ENCODE peak calls at places on chromosomes 7 and 10, in six cellular contexts. H is effector memory CD8-positive, alpha-beta T cell; U is mucosa of descending colon; N is NCI-H1417; M is endodermal cell; V is NCI-H1105. L is an unnamed sample.

GRCh38 chr7:110790992-110791391 is 299.9 kb upstream of the LRRN3 start:
- DNase-seq in U (no peak), V (no peak), N (no peak), H (no peak), M (no peak), L (no peak)

GRCh38 chr7:46146454-46147255 is 225.6 kb upstream of the IGFBP3 start:
- DNase-seq in U (no peak), M (no peak), V (no peak), H (no peak), N (no peak), L (no peak)

GRCh38 chr10:31017534-31018361 is 13.9 kb downstream of the ZNF438 start:
- DNase-seq in H (no peak), V (no peak), M (no peak), N (no peak), U (no peak), L (no peak)

GRCh38 chr10:14573666-14574261 is 200.9 kb downstream of the FAM107B start:
- DNase-seq in H (no peak), M (no peak), V (no peak), N (no peak), U (no peak), L (no peak)

GRCh38 chr10:3783313-3783689 is 1.7 kb downstream of the KLF6 start:
- DNase-seq in H (peak; percentile 71), N (peak; percentile 82), U (peak; percentile 68), M (peak; percentile 66), V (peak; percentile 13), L (peak; percentile 38)

GRCh38 chr7:149495785-149496641 is 1.6 kb downstream of the ZNF746 start:
- DNase-seq in H (no peak), U (peak; percentile 65), N (peak; percentile 75), M (no peak), V (peak; percentile 77), L (peak; percentile 59)

GRCh38 chr10:35259769-35260397 is 76.4 kb upstream of the CCNY start:
- DNase-seq in U (no peak), V (no peak), M (no peak), H (no peak), N (no peak), L (no peak)

GRCh38 chr7:47776335-47776734 is 171.9 kb downstream of the PKD1L1 start:
- DNase-seq in M (no peak), V (no peak), N (no peak), H (no peak), U (no peak), L (no peak)

GRCh38 chr7:118918556-118918955 is 694.1 kb downstream of the ANKRD7 start:
- DNase-seq in N (peak; percentile 76), H (no peak), U (no peak), V (peak; percentile 11), M (no peak), L (peak; percentile 42)

GRCh38 chr7:44060948-44061644 is 4.3 kb downstream of the PGAM2 start:
- DNase-seq in H (no peak), U (no peak), N (no peak), V (no peak), M (no peak), L (no peak)

GRCh38 chr10:59708816-59709471 is 706 bp downstream of the SLC16A9 start:
- DNase-seq in U (peak; percentile 65), V (peak; percentile 51), H (no peak), M (peak; percentile 77), N (peak; percentile 37), L (peak; percentile 10)

GRCh38 chr10:63286754-63287264 is 153.7 kb downstream of the NRBF2 start:
- DNase-seq in N (no peak), H (no peak), U (no peak), M (no peak), V (no peak), L (no peak)

GRCh38 chr7:117971581-117972244 is 98.5 kb upstream of the CTTNBP2 start:
- DNase-seq in N (no peak), U (no peak), H (no peak), M (no peak), V (no peak), L (no peak)

GRCh38 chr7:15490261-15490660 is 71.6 kb downstream of the AGMO start:
- DNase-seq in U (no peak), M (no peak), H (no peak), V (no peak), N (no peak), L (no peak)